ENCODE peak calls at places on chromosomes 4 and X, in six cellular contexts. G, D, R, H, X and Q are unnamed samples.

GRCh38 chr4:110518889-110519490 is 43.0 kb downstream of the ENPEP start:
- DNase-seq in X (peak; percentile 57), H (peak; percentile 45), D (no peak), G (no peak), R (no peak), Q (peak; percentile 52)

GRCh38 chr4:102500371-102501175 is 586 bp upstream of the NFKB1 start:
- DNase-seq in R (no peak), D (no peak), X (peak; percentile 51), H (peak; percentile 35), G (peak; percentile 29), Q (no peak)

GRCh38 chr4:82044141-82044993 is 329.4 kb downstream of the HNRNPD start:
- DNase-seq in D (no peak), G (peak; percentile 3), H (peak; percentile 19), R (no peak), X (peak; percentile 87), Q (peak; percentile 33)

GRCh38 chr4:56575820-56576429 is 70.3 kb downstream of the ARL9 start:
- DNase-seq in X (peak; percentile 32), D (no peak), G (no peak), H (peak; percentile 67), R (peak; percentile 45), Q (no peak)

GRCh38 chr4:12961713-12962112 is 522.4 kb downstream of the RAB28 start:
- DNase-seq in G (no peak), X (no peak), D (no peak), H (no peak), R (no peak), Q (no peak)

GRCh38 chr4:76035146-76035545 is 724 bp downstream of the CXCL11 start:
- DNase-seq in H (no peak), R (no peak), X (no peak), D (no peak), G (no peak), Q (no peak)

GRCh38 chr4:92246384-92246783 is 57.4 kb upstream of the GRID2 start:
- DNase-seq in X (no peak), G (no peak), R (no peak), D (no peak), H (no peak), Q (no peak)

GRCh38 chr4:27068151-27068862 is 207.7 kb downstream of the STIM2 start:
- DNase-seq in R (no peak), D (no peak), X (no peak), H (no peak), G (no peak), Q (no peak)

GRCh38 chrX:56986138-56986537 is 9.2 kb downstream of the SPIN3 start:
- DNase-seq in G (no peak), X (no peak), H (no peak), D (no peak), R (no peak), Q (no peak)